ENCODE peak calls at places on chromosomes 2 and 18, in nine cellular contexts. X is tibial artery, V is upper lobe of left lung, Z is H1, P is uterus, J is H9, U is body of pancreas, K is thyroid gland, R is fibroblast of lung. D is an unnamed sample.

GRCh38 chr2:8796315-8796848 is 41.0 kb downstream of the KIDINS220 start:
- DNase-seq in X (no peak), P (no peak), U (no peak), R (no peak), Z (no peak), V (no peak), K (no peak), J (no peak), D (no peak)

GRCh38 chr2:42585779-42586178 is 17.3 kb downstream of the MTA3 start:
- DNase-seq in J (no peak), Z (no peak), X (no peak), U (no peak), R (no peak), P (no peak), V (no peak), K (no peak), D (no peak)

GRCh38 chr18:22044474-22045220 is 124.7 kb upstream of the GATA6 start:
- DNase-seq in V (peak; percentile 56), J (no peak), Z (no peak), K (peak; percentile 82), P (no peak), U (peak; percentile 87), R (no peak), X (no peak), D (no peak)

GRCh38 chr2:72144746-72145657 is 2.7 kb downstream of the CYP26B1 start:
- DNase-seq in X (peak; percentile 72), K (peak; percentile 75), V (no peak), P (peak; percentile 23), J (peak; percentile 89), R (no peak), Z (no peak), U (peak; percentile 28), D (peak; percentile 66)

GRCh38 chr18:77005651-77006195 is 126.9 kb downstream of the MBP start:
- DNase-seq in V (no peak), X (no peak), R (no peak), K (no peak), Z (no peak), U (no peak), P (no peak), J (no peak), D (no peak)

GRCh38 chr2:128069769-128070168 is 21.2 kb upstream of the UGGT1 start:
- DNase-seq in J (no peak), U (peak; percentile 45), K (no peak), X (no peak), P (no peak), Z (no peak), V (no peak), R (peak; percentile 67), D (no peak)

GRCh38 chr2:75108937-75109482 is 90.3 kb downstream of the TACR1 start:
- DNase-seq in P (no peak), J (no peak), Z (no peak), V (no peak), R (no peak), K (no peak), U (no peak), X (no peak), D (no peak)

GRCh38 chr18:63848159-63848558 is 39.3 kb upstream of the SERPINB2 start:
- DNase-seq in X (no peak), Z (no peak), V (no peak), U (no peak), K (no peak), J (no peak), R (peak; percentile 58), P (no peak), D (no peak)

GRCh38 chr2:138536302-138536701 is 34.7 kb downstream of the SPOPL start:
- DNase-seq in Z (no peak), P (no peak), J (peak; percentile 37), V (no peak), X (no peak), K (no peak), U (no peak), R (peak; percentile 51), D (no peak)

GRCh38 chr2:222750533-222750932 is 79.1 kb downstream of the MOGAT1 start:
- DNase-seq in J (no peak), P (no peak), U (no peak), Z (no peak), K (no peak), V (no peak), X (no peak), R (no peak), D (no peak)

GRCh38 chr2:134863446-134863845 is 25.0 kb downstream of the ACMSD start:
- DNase-seq in Z (no peak), X (no peak), U (no peak), V (no peak), J (no peak), P (no peak), R (no peak), K (no peak), D (no peak)

GRCh38 chr2:205934443-205934842 is 151.5 kb downstream of the INO80D start:
- DNase-seq in J (no peak), Z (no peak), V (no peak), P (no peak), X (no peak), K (no peak), U (no peak), R (no peak), D (no peak)

GRCh38 chr18:47997338-47997780 is 66.9 kb upstream of the SMAD2 start:
- DNase-seq in J (peak; percentile 81), V (no peak), K (no peak), R (no peak), Z (peak; percentile 70), U (no peak), P (no peak), X (no peak), D (no peak)

GRCh38 chr18:7937268-7937667 is 370.2 kb downstream of the PTPRM start:
- DNase-seq in J (no peak), U (no peak), Z (no peak), K (no peak), X (no peak), R (no peak), V (no peak), P (no peak), D (no peak)

GRCh38 chr2:132441051-132441450 is 24.4 kb downstream of the GPR39 start:
- DNase-seq in K (no peak), Z (no peak), R (no peak), U (no peak), V (no peak), X (no peak), J (no peak), P (no peak), D (no peak)

GRCh38 chr2:132443106-132443505 is 26.5 kb downstream of the GPR39 start:
- DNase-seq in V (no peak), R (no peak), U (no peak), P (no peak), K (no peak), X (no peak), Z (no peak), J (no peak), D (no peak)

GRCh38 chr2:132438650-132439030 is 22.0 kb downstream of the GPR39 start:
- DNase-seq in Z (no peak), K (no peak), P (no peak), V (no peak), J (no peak), U (no peak), X (no peak), R (peak; percentile 89), D (no peak)

GRCh38 chr2:132437852-132438649 is 21.4 kb downstream of the GPR39 start:
- DNase-seq in U (no peak), K (no peak), J (no peak), R (no peak), V (no peak), X (no peak), P (no peak), Z (no peak), D (no peak)

GRCh38 chr2:132439703-132440398 is 23.2 kb downstream of the GPR39 start:
- DNase-seq in J (no peak), X (no peak), R (peak; percentile 40), U (no peak), Z (no peak), V (no peak), P (no peak), K (peak; percentile 35), D (no peak)
- H3K27ac ChIP-seq in J (no peak overlapping the region), X (no peak overlapping the region), R (no peak overlapping the region), U (no peak overlapping the region), Z (no peak overlapping the region), V (no peak overlapping the region), P (no peak overlapping the region), K (peak overlapping the region; percentile 61), D (no peak overlapping the region)

DNA sequence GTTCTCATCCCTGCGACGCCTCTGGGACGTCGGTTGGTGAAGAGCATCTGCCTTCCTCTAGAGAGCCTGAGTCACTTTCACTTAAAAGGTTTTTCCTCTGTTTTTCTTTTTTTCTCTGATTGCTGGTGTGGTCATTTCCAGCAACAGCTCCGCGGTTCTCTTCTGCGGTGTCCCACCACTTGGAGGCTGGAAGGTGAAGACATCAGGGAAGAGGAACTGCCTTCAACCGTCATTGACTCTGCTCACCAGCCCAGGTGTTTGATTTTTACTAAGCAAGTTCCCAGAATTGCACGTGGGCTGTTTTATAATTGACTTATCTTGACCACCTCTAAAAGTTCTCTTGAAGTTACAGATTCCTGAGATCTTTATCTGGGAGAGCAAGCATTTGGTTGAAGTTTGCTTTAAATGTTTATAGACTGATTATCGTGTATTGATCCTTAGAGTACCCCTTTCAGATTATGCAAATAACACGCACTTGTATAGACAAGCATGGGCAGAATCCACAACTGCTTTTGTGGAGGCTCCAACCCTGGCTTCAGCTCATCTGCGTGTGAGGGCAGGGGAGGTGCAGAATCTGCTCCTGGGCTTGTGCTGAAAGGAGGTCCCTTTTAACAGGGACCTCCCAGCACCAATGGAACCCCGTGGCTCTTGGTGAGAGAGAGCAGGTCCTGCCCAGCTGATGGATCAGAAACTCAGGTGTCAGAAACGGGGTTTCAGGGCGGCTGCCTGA is 3.5 kb downstream of the CTDP1 start:
- DNase-seq in Z (no peak), K (no peak), X (peak; percentile 45), J (no peak), V (peak; percentile 48), R (no peak), P (no peak), U (no peak), D (no peak)
- H3K4me1 ChIP-seq in Z (peaks cover 8% of the 10 kb centered on the region), K (peaks cover 17% of the 10 kb centered on the region), X (no peaks in the 10 kb centered on the region), J (peaks cover 3% of the 10 kb centered on the region), V (peaks cover 23% of the 10 kb centered on the region), R (peaks cover 8% of the 10 kb centered on the region), P (peaks cover 9% of the 10 kb centered on the region), U (peaks cover 43% of the 10 kb centered on the region), D (peaks cover 18% of the 10 kb centered on the region)

GRCh38 chr2:218223046-218223445 is 6.1 kb downstream of the ARPC2 start:
- DNase-seq in P (no peak), X (no peak), K (no peak), V (no peak), Z (no peak), R (peak; percentile 37), U (no peak), J (no peak), D (no peak)
- TF ChIP-seq CTCF in P (no peak), X (no peak), K (no peak), V (no peak), Z (no peak), R (no peak), U (no peak), J (no peak), D (no peak)

DNA sequence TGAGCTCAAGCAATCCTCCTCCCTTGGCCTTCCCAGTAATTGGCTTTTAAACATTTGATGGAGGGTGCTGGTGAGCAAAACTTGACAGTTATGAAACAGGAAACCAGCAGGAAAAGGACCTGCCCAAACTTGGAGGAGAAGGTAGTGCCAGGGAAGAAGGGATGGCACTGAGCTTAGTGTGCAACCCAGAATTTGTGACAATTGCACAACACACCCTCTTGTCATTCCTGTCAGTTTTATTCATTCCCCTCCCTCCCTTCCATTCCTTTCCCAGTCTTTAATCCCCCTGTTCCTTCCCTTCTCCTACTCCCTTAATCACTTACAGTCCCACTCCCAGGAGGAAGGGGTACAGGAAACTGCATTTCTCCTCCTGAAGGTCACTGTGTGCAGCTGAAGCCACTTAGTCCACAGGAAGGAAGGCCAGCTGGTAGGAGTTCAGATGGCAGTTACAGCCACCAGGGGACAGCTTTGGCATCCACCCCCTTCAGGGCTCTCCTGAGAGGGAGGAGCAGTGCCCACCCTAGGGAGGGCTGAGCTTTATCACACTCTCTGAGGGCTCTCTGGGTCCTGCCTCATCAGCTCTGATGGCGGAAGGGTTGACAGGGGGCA is 24.0 kb upstream of the SIGLEC15 start:
- DNase-seq in R (no peak), Z (no peak), K (no peak), V (no peak), P (no peak), X (no peak), J (no peak), U (no peak), D (no peak)
- H3K27ac ChIP-seq in R (peak overlapping the region; percentile 95), Z (no peak overlapping the region), K (no peak overlapping the region), V (no peak overlapping the region), P (no peak overlapping the region), X (no peak overlapping the region), J (no peak overlapping the region), U (no peak overlapping the region), D (no peak overlapping the region)

D was measured in psoas muscle.